ENCODE peak calls at places on chromosomes 7 and 10, in six cellular contexts. One of them, this sample, is unnamed. For H3K4me1, the result is how much of the 10 kb centered on the place peaks cover.

GRCh38 chr10:100519321-100520051 is at the start of gene SEC31B:
- DNase-seq in OCI-LY7: no peak
- DNase-seq in thoracic aorta: no peak
- DNase-seq in GM23338: peak
- DNase-seq in aorta: peak
- DNase-seq in lung: no peak
- DNase-seq in this sample: no peak

GRCh38 chr10:32104622-32105509 is 48.6 kb upstream of the KIF5B start:
- DNase-seq in lung: no peak
- DNase-seq in GM23338: no peak
- DNase-seq in OCI-LY7: no peak
- DNase-seq in thoracic aorta: no peak
- DNase-seq in aorta: no peak
- DNase-seq in this sample: no peak

GRCh38 chr7:94087664-94088352 is 83.7 kb upstream of the BET1 start:
- DNase-seq in OCI-LY7: peak
- DNase-seq in GM23338: peak
- DNase-seq in aorta: no peak
- DNase-seq in thoracic aorta: no peak
- DNase-seq in lung: peak
- DNase-seq in this sample: peak

GRCh38 chr7:146296028-146296427 is 179.4 kb downstream of the CNTNAP2 start:
- DNase-seq in GM23338: no peak
- DNase-seq in thoracic aorta: no peak
- DNase-seq in OCI-LY7: no peak
- DNase-seq in lung: no peak
- DNase-seq in aorta: no peak
- DNase-seq in this sample: no peak

GRCh38 chr7:75694636-75695035 is 44.1 kb downstream of the HIP1 start:
- DNase-seq in thoracic aorta: no peak
- DNase-seq in aorta: no peak
- DNase-seq in OCI-LY7: no peak
- DNase-seq in GM23338: no peak
- DNase-seq in lung: no peak
- DNase-seq in this sample: no peak

GRCh38 chr10:97318772-97319651 is at the start of gene FRAT1:
- DNase-seq in aorta: peak
- DNase-seq in GM23338: peak
- DNase-seq in lung: peak
- DNase-seq in OCI-LY7: peak
- DNase-seq in thoracic aorta: peak
- DNase-seq in this sample: peak

GRCh38 chr7:146008293-146008692 is 108.3 kb upstream of the CNTNAP2 start:
- DNase-seq in thoracic aorta: no peak
- DNase-seq in lung: no peak
- DNase-seq in OCI-LY7: no peak
- DNase-seq in aorta: no peak
- DNase-seq in GM23338: no peak
- DNase-seq in this sample: no peak

GRCh38 chr10:7316839-7317238 is 94.0 kb downstream of the SFMBT2 start:
- DNase-seq in OCI-LY7: no peak
- DNase-seq in GM23338: no peak
- DNase-seq in aorta: no peak
- DNase-seq in lung: no peak
- DNase-seq in thoracic aorta: no peak
- DNase-seq in this sample: no peak

GRCh38 chr10:73876157-73876556 is 1.8 kb upstream of the CAMK2G start:
- DNase-seq in GM23338: no peak
- DNase-seq in OCI-LY7: no peak
- DNase-seq in aorta: peak
- DNase-seq in thoracic aorta: no peak
- DNase-seq in lung: no peak
- DNase-seq in this sample: peak

GRCh38 chr7:146772581-146772980 is 656.0 kb downstream of the CNTNAP2 start:
- DNase-seq in OCI-LY7: peak
- DNase-seq in lung: no peak
- DNase-seq in aorta: no peak
- DNase-seq in GM23338: peak
- DNase-seq in thoracic aorta: no peak
- DNase-seq in this sample: peak

GRCh38 chr7:32406386-32406785 is 83.8 kb downstream of the LSM5 start:
- DNase-seq in GM23338: no peak
- DNase-seq in OCI-LY7: no peak
- DNase-seq in thoracic aorta: no peak
- DNase-seq in aorta: no peak
- DNase-seq in lung: no peak
- DNase-seq in this sample: no peak

GRCh38 chr7:154916381-154917213 is 86.3 kb downstream of the PAXIP1 start:
- DNase-seq in GM23338: no peak
- DNase-seq in thoracic aorta: no peak
- DNase-seq in lung: no peak
- DNase-seq in OCI-LY7: no peak
- DNase-seq in aorta: no peak
- DNase-seq in this sample: peak

GRCh38 chr7:154917214-154918160 is 85.4 kb downstream of the PAXIP1 start:
- DNase-seq in thoracic aorta: no peak
- DNase-seq in OCI-LY7: no peak
- DNase-seq in lung: no peak
- DNase-seq in aorta: no peak
- DNase-seq in GM23338: no peak
- DNase-seq in this sample: no peak

GRCh38 chr7:154918741-154919140 is 84.2 kb downstream of the PAXIP1 start:
- DNase-seq in GM23338: no peak
- DNase-seq in aorta: no peak
- DNase-seq in OCI-LY7: no peak
- DNase-seq in thoracic aorta: no peak
- DNase-seq in lung: no peak
- DNase-seq in this sample: no peak

GRCh38 chr7:154915600-154915999 is 87.3 kb downstream of the PAXIP1 start:
- DNase-seq in OCI-LY7: no peak
- DNase-seq in thoracic aorta: no peak
- DNase-seq in lung: no peak
- DNase-seq in GM23338: no peak
- DNase-seq in aorta: no peak
- DNase-seq in this sample: no peak

GRCh38 chr7:154919324-154920222 is 83.4 kb downstream of the PAXIP1 start:
- DNase-seq in thoracic aorta: no peak
- DNase-seq in lung: no peak
- DNase-seq in GM23338: no peak
- DNase-seq in aorta: no peak
- DNase-seq in OCI-LY7: no peak
- DNase-seq in this sample: no peak
- H3K4me3 ChIP-seq in thoracic aorta: no peak
- H3K4me3 ChIP-seq in lung: no peak
- H3K4me3 ChIP-seq in GM23338: no peak
- H3K4me3 ChIP-seq in aorta: no peak
- H3K4me3 ChIP-seq in OCI-LY7: no peak
- H3K4me3 ChIP-seq in this sample: no peak

GRCh38 chr10:69315610-69316312 is 37.5 kb downstream of the HK1 start:
- DNase-seq in aorta: no peak
- DNase-seq in GM23338: no peak
- DNase-seq in OCI-LY7: no peak
- DNase-seq in lung: no peak
- DNase-seq in thoracic aorta: no peak
- DNase-seq in this sample: no peak

GRCh38 chr10:69316313-69317059 is 38.2 kb downstream of the HK1 start:
- DNase-seq in lung: no peak
- DNase-seq in OCI-LY7: no peak
- DNase-seq in GM23338: no peak
- DNase-seq in aorta: no peak
- DNase-seq in thoracic aorta: no peak
- DNase-seq in this sample: no peak

GRCh38 chr10:69315100-69315542 is 36.8 kb downstream of the HK1 start:
- DNase-seq in GM23338: no peak
- DNase-seq in OCI-LY7: no peak
- DNase-seq in thoracic aorta: no peak
- DNase-seq in lung: no peak
- DNase-seq in aorta: no peak
- DNase-seq in this sample: peak

GRCh38 chr10:69311309-69311708 is 33.0 kb downstream of the HK1 start:
- DNase-seq in GM23338: no peak
- DNase-seq in OCI-LY7: no peak
- DNase-seq in lung: no peak
- DNase-seq in thoracic aorta: no peak
- DNase-seq in aorta: no peak
- DNase-seq in this sample: no peak

GRCh38 chr10:69312537-69312936 is 34.2 kb downstream of the HK1 start:
- DNase-seq in OCI-LY7: no peak
- DNase-seq in aorta: no peak
- DNase-seq in lung: no peak
- DNase-seq in GM23338: peak
- DNase-seq in thoracic aorta: no peak
- DNase-seq in this sample: no peak
- H3K4me1 ChIP-seq in OCI-LY7: under half
- H3K4me1 ChIP-seq in aorta: under half
- H3K4me1 ChIP-seq in lung: under half
- H3K4me1 ChIP-seq in GM23338: under half
- H3K4me1 ChIP-seq in thoracic aorta: under half
- H3K4me1 ChIP-seq in this sample: under half

GRCh38 chr10:86795353-86795752 is 38.9 kb downstream of the BMPR1A start:
- DNase-seq in lung: no peak
- DNase-seq in GM23338: peak
- DNase-seq in thoracic aorta: no peak
- DNase-seq in OCI-LY7: no peak
- DNase-seq in aorta: no peak
- DNase-seq in this sample: no peak
- H3K4me3 ChIP-seq in lung: no peak
- H3K4me3 ChIP-seq in GM23338: no peak
- H3K4me3 ChIP-seq in thoracic aorta: peak
- H3K4me3 ChIP-seq in OCI-LY7: no peak
- H3K4me3 ChIP-seq in aorta: no peak
- H3K4me3 ChIP-seq in this sample: no peak

DNA sequence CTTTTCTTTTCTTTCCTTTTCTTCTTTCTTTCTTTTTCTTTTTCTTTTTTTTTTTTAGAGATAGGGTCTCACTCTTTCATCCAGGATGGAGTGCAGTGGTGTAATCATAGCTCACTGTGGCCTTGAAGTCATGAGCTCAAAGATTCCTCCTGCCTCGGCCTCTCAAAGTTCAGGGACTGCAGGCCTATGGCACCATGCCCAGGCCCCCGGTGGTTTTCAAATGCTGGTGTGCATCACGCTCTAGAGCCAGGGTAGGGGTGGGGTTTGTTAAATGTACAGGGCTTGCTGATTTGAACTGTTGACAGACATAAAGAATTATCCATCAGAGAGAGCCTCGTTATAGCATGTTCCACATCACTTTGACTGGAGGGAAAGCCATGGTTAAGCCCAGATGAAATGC is 5.8 kb downstream of the MINDY4 start:
- DNase-seq in lung: no peak
- DNase-seq in thoracic aorta: no peak
- DNase-seq in GM23338: no peak
- DNase-seq in aorta: no peak
- DNase-seq in OCI-LY7: no peak
- DNase-seq in this sample: no peak
- H3K4me1 ChIP-seq in lung: under half
- H3K4me1 ChIP-seq in thoracic aorta: half or more
- H3K4me1 ChIP-seq in GM23338: under half
- H3K4me1 ChIP-seq in aorta: under half
- H3K4me1 ChIP-seq in OCI-LY7: under half
- H3K4me1 ChIP-seq in this sample: under half

DNA sequence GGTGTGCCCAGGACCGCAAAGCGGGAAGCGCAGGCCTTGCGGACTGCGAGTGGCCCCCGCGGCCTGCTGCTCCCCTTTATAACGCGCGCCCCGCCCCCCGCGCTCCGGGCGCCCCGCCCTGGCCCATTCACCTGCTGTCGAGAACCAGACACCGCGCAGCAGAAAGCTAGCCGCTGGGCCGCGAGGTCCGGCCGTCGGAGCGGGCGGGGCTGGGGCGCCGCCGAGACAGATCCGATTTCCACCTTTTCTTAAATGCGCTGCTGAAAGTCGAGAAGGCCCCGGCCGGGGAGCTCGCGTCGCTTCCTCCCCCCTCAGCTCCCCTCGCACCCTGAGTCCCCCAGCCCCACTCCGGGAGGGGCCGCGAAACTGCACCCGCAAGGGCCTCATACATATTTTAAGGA is 170.3 kb downstream of the NRF1 start:
- DNase-seq in OCI-LY7: no peak
- DNase-seq in aorta: no peak
- DNase-seq in GM23338: peak
- DNase-seq in lung: no peak
- DNase-seq in thoracic aorta: no peak
- DNase-seq in this sample: no peak
- H3K4me3 ChIP-seq in OCI-LY7: no peak
- H3K4me3 ChIP-seq in aorta: no peak
- H3K4me3 ChIP-seq in GM23338: peak
- H3K4me3 ChIP-seq in lung: no peak
- H3K4me3 ChIP-seq in thoracic aorta: peak
- H3K4me3 ChIP-seq in this sample: no peak

GRCh38 chr7:139734395-139734794 is 43.4 kb downstream of the HIPK2 start:
- DNase-seq in OCI-LY7: no peak
- DNase-seq in lung: no peak
- DNase-seq in GM23338: no peak
- DNase-seq in thoracic aorta: peak
- DNase-seq in aorta: no peak
- DNase-seq in this sample: no peak
- H3K4me1 ChIP-seq in OCI-LY7: under half
- H3K4me1 ChIP-seq in lung: half or more
- H3K4me1 ChIP-seq in GM23338: under half
- H3K4me1 ChIP-seq in thoracic aorta: half or more
- H3K4me1 ChIP-seq in aorta: under half
- H3K4me1 ChIP-seq in this sample: under half

GRCh38 chr10:101941871-101942270 is 98.3 kb upstream of the KCNIP2 start:
- DNase-seq in thoracic aorta: no peak
- DNase-seq in lung: no peak
- DNase-seq in OCI-LY7: no peak
- DNase-seq in aorta: no peak
- DNase-seq in GM23338: no peak
- DNase-seq in this sample: no peak

GRCh38 chr10:101938316-101939272 is 95.0 kb upstream of the KCNIP2 start:
- DNase-seq in thoracic aorta: no peak
- DNase-seq in GM23338: no peak
- DNase-seq in aorta: no peak
- DNase-seq in lung: no peak
- DNase-seq in OCI-LY7: peak
- DNase-seq in this sample: no peak

GRCh38 chr10:101939273-101939635 is 95.7 kb upstream of the KCNIP2 start:
- DNase-seq in lung: no peak
- DNase-seq in OCI-LY7: peak
- DNase-seq in GM23338: no peak
- DNase-seq in thoracic aorta: no peak
- DNase-seq in aorta: no peak
- DNase-seq in this sample: no peak

GRCh38 chr10:101939718-101940117 is 96.1 kb upstream of the KCNIP2 start:
- DNase-seq in lung: no peak
- DNase-seq in thoracic aorta: no peak
- DNase-seq in OCI-LY7: no peak
- DNase-seq in GM23338: no peak
- DNase-seq in aorta: no peak
- DNase-seq in this sample: no peak

DNA sequence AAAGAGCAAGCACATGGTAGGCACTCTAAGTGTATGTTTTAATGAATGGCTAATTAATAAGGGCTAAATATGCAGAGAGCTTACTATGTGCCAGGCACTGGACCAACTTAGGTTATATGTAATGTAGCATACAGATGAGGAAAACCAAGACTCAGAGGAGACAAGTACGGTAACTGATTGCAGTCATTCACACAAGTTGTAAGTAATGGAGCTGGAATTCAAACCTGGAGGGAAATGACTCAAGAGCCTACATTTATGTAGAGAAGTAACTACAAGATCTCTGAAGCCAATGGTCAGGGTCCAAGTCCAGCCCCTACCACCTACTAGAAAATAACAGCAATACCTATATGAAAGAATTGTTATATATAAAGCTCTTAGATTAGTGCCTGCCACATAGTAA is 97.3 kb upstream of the KCNIP2 start:
- DNase-seq in thoracic aorta: no peak
- DNase-seq in lung: no peak
- DNase-seq in OCI-LY7: no peak
- DNase-seq in aorta: no peak
- DNase-seq in GM23338: no peak
- DNase-seq in this sample: no peak
- H3K4me3 ChIP-seq in thoracic aorta: no peak
- H3K4me3 ChIP-seq in lung: no peak
- H3K4me3 ChIP-seq in OCI-LY7: no peak
- H3K4me3 ChIP-seq in aorta: no peak
- H3K4me3 ChIP-seq in GM23338: no peak
- H3K4me3 ChIP-seq in this sample: no peak

This sample was measured in Caco-2.